ENCODE peak calls at places on chromosomes 12 and 14, in ten cellular contexts. F is AG09309; Q is progenitor cell of endocrine pancreas; W is HCEC 1CT; S is activated CD4-positive, alpha-beta T cell treated with anti-CD3 and anti-CD28 coated beads, Interleukin-2, amount 10 ng/mL, durations not matched to agents 7 days and 5 days; L is LoVo; G is NCI-H345; M is stomach; H is heart right ventricle; N is body of pancreas. Y is an unnamed sample.

GRCh38 chr14:102863381-102863780 is 59.1 kb upstream of the AMN start:
- DNase-seq in W (no peak), H (no peak), F (no peak), N (no peak), Q (no peak), M (no peak), S (no peak), G (no peak), L (no peak), Y (no peak)

GRCh38 chr14:53894456-53894855 is 62.2 kb downstream of the BMP4 start:
- DNase-seq in S (no peak), N (no peak), M (no peak), L (peak), W (peak), H (no peak), G (no peak), Q (no peak), F (peak), Y (no peak)

GRCh38 chr14:51209457-51209856 is 30.6 kb upstream of the TMX1 start:
- DNase-seq in M (no peak), N (no peak), G (peak), Q (no peak), H (no peak), W (no peak), F (no peak), S (no peak), L (no peak), Y (peak)

GRCh38 chr14:67940476-67940875 is 120.9 kb downstream of the RAD51B start:
- DNase-seq in G (no peak), H (no peak), N (no peak), F (peak), Q (no peak), M (no peak), S (no peak), W (peak), L (no peak), Y (no peak)

GRCh38 chr14:103385994-103386491 is 828 bp downstream of the MARK3 start:
- DNase-seq in M (peak), L (no peak), H (peak), W (peak), S (peak), Q (peak), N (peak), F (no peak), G (peak), Y (no peak)

GRCh38 chr14:61965030-61965745 is 203.0 kb downstream of the SNAPC1 start:
- DNase-seq in G (no peak), H (no peak), S (no peak), L (peak), Q (no peak), W (peak), N (no peak), M (no peak), F (peak), Y (no peak)

GRCh38 chr12:123149828-123150272 is 1.0 kb downstream of the PITPNM2 start:
- DNase-seq in M (no peak), W (no peak), H (peak), L (no peak), G (no peak), F (no peak), N (no peak), S (no peak), Q (no peak), Y (no peak)

GRCh38 chr12:1877169-1877878 is 41.1 kb downstream of the CACNA2D4 start:
- DNase-seq in W (no peak), L (no peak), S (no peak), N (no peak), H (no peak), M (no peak), G (no peak), Q (no peak), F (no peak), Y (no peak)

GRCh38 chr12:11136075-11136474 is 1.6 kb upstream of the TAS2R30 start:
- DNase-seq in M (no peak), N (no peak), H (no peak), F (no peak), W (no peak), G (no peak), Q (no peak), S (no peak), L (no peak), Y (no peak)

Y was measured in NCI-H2081.